ENCODE peak calls at places on chromosome 3, in seven cellular contexts. S is endothelial cell of umbilical vein, N is HepG2, T is HCT116, H is K562, E is GM12878, G is H1. W is an unnamed sample.

GRCh38 chr3:149701206-149701976 is 43.6 kb upstream of the WWTR1 start:
- DNase-seq in S (no peak), N (no peak), T (no peak), H (no peak), E (no peak), G (no peak), W (no peak)

GRCh38 chr3:99413504-99413903 is 224.9 kb upstream of the COL8A1 start:
- DNase-seq in S (peak; percentile 80), N (no peak), T (no peak), H (no peak), E (no peak), G (no peak), W (no peak)

GRCh38 chr3:178705925-178706324 is 169.7 kb downstream of the KCNMB2 start:
- DNase-seq in S (no peak), N (no peak), T (no peak), H (no peak), E (no peak), G (no peak), W (peak; percentile 73)

GRCh38 chr3:184144505-184144904 is 9.3 kb downstream of the EIF2B5 start:
- DNase-seq in S (no peak), N (no peak), T (no peak), H (no peak), E (no peak), G (no peak), W (no peak)

GRCh38 chr3:128488995-128489859 is 3.8 kb downstream of the GATA2 start:
- DNase-seq in S (peak; percentile 79), N (peak; percentile 65), T (peak; percentile 35), H (peak; percentile 56), E (no peak), G (peak; percentile 79), W (no peak)

GRCh38 chr3:44061268-44061667 is 180.4 kb upstream of the TOPAZ1 start:
- DNase-seq in S (no peak), N (no peak), T (no peak), H (no peak), E (no peak), G (no peak), W (no peak)

GRCh38 chr3:5195605-5196004 is 8.1 kb downstream of the EDEM1 start:
- DNase-seq in S (no peak), N (no peak), T (no peak), H (no peak), E (no peak), G (no peak), W (no peak)

GRCh38 chr3:42097166-42097946 is 6.2 kb downstream of the TRAK1 start:
- DNase-seq in S (peak; percentile 55), N (no peak), T (no peak), H (no peak), E (no peak), G (no peak), W (no peak)

GRCh38 chr3:161409069-161409468 is 37.8 kb upstream of the SPTSSB start:
- DNase-seq in S (peak; percentile 61), N (peak; percentile 55), T (peak; percentile 49), H (no peak), E (no peak), G (no peak), W (no peak)

GRCh38 chr3:179673522-179673921 is 20.7 kb downstream of the USP13 start:
- DNase-seq in S (no peak), N (no peak), T (no peak), H (no peak), E (no peak), G (no peak), W (no peak)

GRCh38 chr3:170226426-170226960 is 4.3 kb downstream of the PRKCI start:
- DNase-seq in S (no peak), N (no peak), T (no peak), H (no peak), E (no peak), G (no peak), W (no peak)

GRCh38 chr3:114411292-114411691 is 117.5 kb downstream of the TIGIT start:
- DNase-seq in S (peak; percentile 74), N (no peak), T (no peak), H (no peak), E (no peak), G (no peak), W (peak; percentile 71)

GRCh38 chr3:157948605-157949383 is 157.4 kb downstream of the SHOX2 start:
- DNase-seq in S (no peak), N (no peak), T (no peak), H (no peak), E (no peak), G (no peak), W (no peak)

GRCh38 chr3:99626415-99626788 is 12.0 kb upstream of the COL8A1 start:
- DNase-seq in S (no peak), N (no peak), T (no peak), H (no peak), E (peak; percentile 77), G (no peak), W (no peak)

GRCh38 chr3:186359078-186359477 is 3.0 kb downstream of the DGKG start:
- DNase-seq in S (peak; percentile 36), N (peak; percentile 71), T (no peak), H (no peak), E (no peak), G (no peak), W (no peak)

GRCh38 chr3:138260636-138261035 is 69.0 kb downstream of the NME9 start:
- DNase-seq in S (no peak), N (no peak), T (no peak), H (no peak), E (no peak), G (no peak), W (no peak)

GRCh38 chr3:32410367-32411246 is 19.0 kb downstream of the CMTM7 start:
- DNase-seq in S (no peak), N (no peak), T (no peak), H (no peak), E (no peak), G (no peak), W (no peak)

GRCh38 chr3:111956995-111957736 is 21.7 kb upstream of the ABHD10 start:
- DNase-seq in S (peak; percentile 91), N (no peak), T (no peak), H (no peak), E (no peak), G (no peak), W (no peak)

GRCh38 chr3:72448858-72449257 is 399.4 kb downstream of the SHQ1 start:
- DNase-seq in S (no peak), N (peak; percentile 74), T (no peak), H (peak; percentile 46), E (no peak), G (no peak), W (no peak)

GRCh38 chr3:100993309-100993708 is at the start of gene ABI3BP:
- DNase-seq in S (peak; percentile 91), N (no peak), T (peak; percentile 29), H (no peak), E (no peak), G (no peak), W (peak; percentile 22)

GRCh38 chr3:189393598-189393997 is 221.8 kb downstream of the TPRG1 start:
- DNase-seq in S (no peak), N (no peak), T (peak; percentile 2), H (no peak), E (no peak), G (no peak), W (no peak)

GRCh38 chr3:195204360-195205166 is 66.4 kb downstream of the XXYLT1 start:
- DNase-seq in S (peak; percentile 90), N (no peak), T (no peak), H (no peak), E (peak; percentile 38), G (no peak), W (peak; percentile 84)

GRCh38 chr3:53240989-53241972 is 14.5 kb downstream of the TKT start:
- DNase-seq in S (no peak), N (no peak), T (no peak), H (no peak), E (no peak), G (no peak), W (no peak)

GRCh38 chr3:53242155-53242554 is 13.7 kb downstream of the TKT start:
- DNase-seq in S (no peak), N (no peak), T (no peak), H (no peak), E (no peak), G (no peak), W (no peak)

GRCh38 chr3:53243785-53244184 is 12.0 kb downstream of the TKT start:
- DNase-seq in S (no peak), N (no peak), T (no peak), H (no peak), E (no peak), G (no peak), W (no peak)

GRCh38 chr3:53243165-53243564 is 12.7 kb downstream of the TKT start:
- DNase-seq in S (peak; percentile 58), N (no peak), T (no peak), H (no peak), E (no peak), G (no peak), W (peak; percentile 66)

DNA sequence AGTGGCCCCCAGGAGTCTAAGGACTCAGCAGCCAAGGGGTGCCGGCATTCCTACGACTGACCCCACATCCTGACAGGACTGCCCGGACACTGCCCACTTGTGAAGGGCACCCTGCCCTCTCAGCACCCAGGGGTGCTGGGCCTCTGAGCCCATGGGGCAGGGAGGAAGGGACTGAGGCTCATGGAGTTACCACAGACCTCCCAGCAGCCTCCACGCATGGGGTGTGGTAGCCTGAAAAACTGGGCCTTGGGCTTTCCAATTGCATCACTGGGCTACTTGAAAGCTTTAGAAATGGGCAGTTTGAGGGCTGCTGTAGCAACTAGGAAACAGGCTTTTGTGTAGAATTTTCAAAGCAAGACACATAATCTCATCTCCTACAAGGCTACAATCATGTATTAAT is 13.2 kb downstream of the TKT start:
- DNase-seq in S (no peak), N (no peak), T (no peak), H (no peak), E (no peak), G (no peak), W (no peak)
- TF ChIP-seq POLR2AphosphoS5 in S (no peak), N (no peak), T (no peak), H (no peak), E (no peak), G (peak; percentile 23), W (no peak)

DNA sequence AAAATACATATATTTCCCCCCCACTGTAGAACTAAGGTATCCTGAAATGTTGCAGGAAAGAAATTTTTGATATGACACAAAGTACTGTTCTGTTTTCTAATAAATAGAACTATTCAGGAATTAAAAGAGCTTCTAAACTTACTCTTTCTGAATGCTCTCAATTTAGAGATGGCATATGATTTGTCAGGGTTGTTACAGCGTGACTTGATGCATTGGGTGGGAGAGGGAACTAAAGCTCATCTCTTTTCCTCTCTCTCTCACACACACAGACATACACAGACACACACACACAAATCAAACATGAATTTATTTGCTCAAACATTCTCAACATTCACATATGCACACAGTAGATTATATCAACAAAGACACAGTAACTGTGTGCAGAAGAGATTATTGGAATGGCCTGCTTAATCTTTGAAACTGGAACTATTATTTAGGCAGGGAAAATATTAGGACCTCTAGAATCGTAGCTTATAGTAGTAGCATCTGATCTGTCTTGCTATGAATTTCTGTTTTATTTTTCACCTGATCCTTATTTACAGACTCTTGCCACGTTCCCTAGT is 807.4 kb upstream of the GBE1 start:
- DNase-seq in S (no peak), N (peak; percentile 31), T (no peak), H (no peak), E (no peak), G (no peak), W (no peak)
- TF ChIP-seq EZH2 in S (no peak), N (no peak), T (no peak), H (no peak), E (no peak), G (no peak), W (no peak)

GRCh38 chr3:10725067-10725466 is 91.0 kb upstream of the SLC6A11 start:
- DNase-seq in S (no peak), N (no peak), T (no peak), H (no peak), E (no peak), G (no peak), W (no peak)
- H3K9ac ChIP-seq in S (no peak overlapping the region), N (no peak overlapping the region), T (no peak overlapping the region), H (no peak overlapping the region), E (no peak overlapping the region), G (no peak overlapping the region), W (no peak overlapping the region)

GRCh38 chr3:144390786-144391185 is 419.2 kb downstream of the DIPK2A start:
- DNase-seq in S (no peak), N (no peak), T (no peak), H (no peak), E (no peak), G (no peak), W (no peak)
- TF ChIP-seq POLR2AphosphoS5 in S (no peak), N (no peak), T (no peak), H (no peak), E (no peak), G (no peak), W (no peak)

W was measured in SK-N-MC.